ENCODE peak calls at places on chromosomes 11 and 22, in seven cellular contexts. X, R, Z, M, Y, L and S are unnamed samples.

GRCh38 chr11:68905421-68906360 is 2.0 kb downstream of the IGHMBP2 start:
- DNase-seq in L (no peak), Z (no peak), M (no peak), Y (no peak), X (no peak), R (no peak), S (no peak)

GRCh38 chr11:38640854-38641253 is 2042.8 kb upstream of the RAG2 start:
- DNase-seq in Z (no peak), X (no peak), R (no peak), Y (no peak), L (no peak), M (no peak), S (no peak)

GRCh38 chr11:33989461-33989860 is 62.1 kb upstream of the CAPRIN1 start:
- DNase-seq in Y (no peak), Z (no peak), M (no peak), X (no peak), R (no peak), L (no peak), S (no peak)

GRCh38 chr11:48036466-48036865 is 56.1 kb downstream of the PTPRJ start:
- DNase-seq in R (no peak), X (no peak), Z (no peak), L (no peak), M (no peak), Y (no peak), S (peak)

GRCh38 chr11:76768091-76769047 is 14.8 kb upstream of the TSKU start:
- DNase-seq in X (peak), Z (no peak), M (peak), R (peak), Y (no peak), L (peak), S (no peak)

GRCh38 chr11:15901790-15902189 is 454.6 kb downstream of the SOX6 start:
- DNase-seq in M (no peak), Y (no peak), Z (no peak), L (no peak), R (no peak), X (no peak), S (no peak)

GRCh38 chr11:102914238-102915043 is 39.7 kb upstream of the MMP12 start:
- DNase-seq in M (no peak), Z (peak), X (no peak), Y (no peak), R (no peak), L (no peak), S (peak)

GRCh38 chr11:134132808-134133207 is 63.9 kb downstream of the JAM3 start:
- DNase-seq in L (no peak), X (no peak), Z (no peak), M (no peak), R (no peak), Y (no peak), S (no peak)

GRCh38 chr22:19619144-19620009 is 94.9 kb upstream of the SEPTIN5 start:
- DNase-seq in Z (no peak), M (no peak), L (peak), R (no peak), X (no peak), Y (no peak), S (no peak)

GRCh38 chr22:35593071-35593884 is 23.9 kb downstream of the MB start:
- DNase-seq in Z (no peak), M (no peak), L (no peak), R (no peak), Y (no peak), X (no peak), S (no peak)

GRCh38 chr11:63611395-63611747 is 2.9 kb downstream of the PLAAT3 start:
- DNase-seq in L (no peak), M (no peak), R (no peak), Z (no peak), X (no peak), Y (no peak), S (no peak)

GRCh38 chr22:49929553-49929979 is 11.1 kb downstream of the CRELD2 start:
- DNase-seq in R (peak), X (no peak), Z (peak), L (no peak), Y (no peak), M (peak), S (no peak)

GRCh38 chr11:63745304-63746170 is 23.0 kb downstream of the ZFTA start:
- DNase-seq in Z (no peak), L (no peak), R (no peak), Y (no peak), X (no peak), M (no peak), S (no peak)

GRCh38 chr11:95788921-95789505 is 569 bp downstream of the FAM76B start:
- DNase-seq in Z (peak), X (peak), Y (no peak), R (peak), M (no peak), L (no peak), S (no peak)

GRCh38 chr11:88618716-88619462 is 281.4 kb upstream of the CTSC start:
- DNase-seq in Z (peak), L (no peak), X (no peak), R (no peak), Y (no peak), M (no peak), S (no peak)

GRCh38 chr11:127627629-127628462 is 627.3 kb upstream of the KIRREL3 start:
- DNase-seq in Z (no peak), Y (no peak), X (no peak), R (no peak), M (no peak), L (peak), S (no peak)

GRCh38 chr11:94855666-94856065 is 87.5 kb downstream of the AMOTL1 start:
- DNase-seq in X (no peak), L (no peak), R (no peak), M (no peak), Y (no peak), Z (no peak), S (no peak)

GRCh38 chr11:9060700-9061111 is 30.7 kb downstream of the SCUBE2 start:
- DNase-seq in M (no peak), Z (no peak), R (peak), X (no peak), L (no peak), Y (no peak), S (no peak)

GRCh38 chr11:61712301-61712700 is 32.1 kb downstream of the DAGLA start:
- DNase-seq in Y (no peak), M (no peak), X (no peak), R (no peak), L (no peak), Z (no peak), S (no peak)

GRCh38 chr22:28181332-28181731 is 262.3 kb upstream of the PITPNB start:
- DNase-seq in X (no peak), Y (no peak), R (no peak), Z (no peak), M (no peak), L (no peak), S (no peak)

GRCh38 chr22:24686280-24686679 is 83.3 kb downstream of the GGT1 start:
- DNase-seq in M (no peak), L (no peak), R (no peak), Z (no peak), X (no peak), Y (no peak), S (no peak)

GRCh38 chr11:117328414-117329010 is 858 bp downstream of the CEP164 start:
- DNase-seq in X (peak), Z (no peak), Y (peak), L (no peak), R (peak), M (no peak), S (peak)

GRCh38 chr22:17888855-17889254 is 114.6 kb upstream of the BID start:
- DNase-seq in L (no peak), X (no peak), M (no peak), Y (no peak), Z (peak), R (no peak), S (no peak)

GRCh38 chr22:47407626-47408025 is 645.2 kb downstream of the TBC1D22A start:
- DNase-seq in X (no peak), M (no peak), Y (no peak), L (no peak), R (no peak), Z (no peak), S (no peak)

GRCh38 chr11:17930544-17931144 is 82.2 kb downstream of the SERGEF start:
- DNase-seq in Y (no peak), M (no peak), R (no peak), L (peak), Z (no peak), X (no peak), S (no peak)

GRCh38 chr11:414333-414857 is 404 bp downstream of the SIGIRR start:
- DNase-seq in X (no peak), L (no peak), R (peak), Z (no peak), Y (peak), M (no peak), S (no peak)

GRCh38 chr11:86671386-86672006 is 920 bp downstream of the ME3 start:
- DNase-seq in X (peak), Y (peak), L (no peak), M (peak), R (no peak), Z (peak), S (no peak)

GRCh38 chr11:1310315-1310687 is 869 bp upstream of the TOLLIP start:
- DNase-seq in Z (no peak), X (no peak), L (no peak), R (no peak), Y (no peak), M (no peak), S (no peak)

GRCh38 chr11:35380603-35381002 is 38.8 kb downstream of the SLC1A2 start:
- DNase-seq in X (no peak), Z (no peak), Y (no peak), M (no peak), R (no peak), L (no peak), S (no peak)

GRCh38 chr22:20117656-20118571 is 888 bp upstream of the TRMT2A start:
- DNase-seq in R (peak), X (no peak), L (no peak), Y (no peak), Z (no peak), M (peak), S (no peak)

GRCh38 chr11:134589155-134589554 is 177.1 kb upstream of the B3GAT1 start:
- DNase-seq in Z (no peak), Y (no peak), X (no peak), M (no peak), R (peak), L (no peak), S (no peak)